ENCODE peak calls at places on chromosomes 2 and 18, in seven cellular contexts. One of them, this sample, is unnamed.

GRCh38 chr18:52486052-52486451 is 146.1 kb downstream of the DCC start:
- DNase-seq in esophagus squamous epithelium: no peak
- DNase-seq in IMR-90: no peak
- DNase-seq in left ventricle myocardium inferior: no peak
- DNase-seq in CD4-positive, alpha-beta memory T cell: no peak
- DNase-seq in small intestine: no peak
- DNase-seq in lung: no peak
- DNase-seq in this sample: no peak

GRCh38 chr18:9069482-9070059 is 32.9 kb upstream of the NDUFV2 start:
- DNase-seq in esophagus squamous epithelium: no peak
- DNase-seq in IMR-90: no peak
- DNase-seq in left ventricle myocardium inferior: no peak
- DNase-seq in CD4-positive, alpha-beta memory T cell: no peak
- DNase-seq in small intestine: no peak
- DNase-seq in lung: no peak
- DNase-seq in this sample: no peak

GRCh38 chr2:209095432-209095831 is 328.4 kb upstream of the MAP2 start:
- DNase-seq in esophagus squamous epithelium: no peak
- DNase-seq in IMR-90: no peak
- DNase-seq in left ventricle myocardium inferior: no peak
- DNase-seq in CD4-positive, alpha-beta memory T cell: no peak
- DNase-seq in small intestine: no peak
- DNase-seq in lung: no peak
- DNase-seq in this sample: no peak

GRCh38 chr2:172412996-172413492 is 14.3 kb upstream of the ITGA6 start:
- DNase-seq in esophagus squamous epithelium: no peak
- DNase-seq in IMR-90: no peak
- DNase-seq in left ventricle myocardium inferior: no peak
- DNase-seq in CD4-positive, alpha-beta memory T cell: no peak
- DNase-seq in small intestine: no peak
- DNase-seq in lung: no peak
- DNase-seq in this sample: no peak

GRCh38 chr2:237165405-237166276 is 80.0 kb downstream of the COPS8 start:
- DNase-seq in esophagus squamous epithelium: no peak
- DNase-seq in IMR-90: peak; percentile 69
- DNase-seq in left ventricle myocardium inferior: no peak
- DNase-seq in CD4-positive, alpha-beta memory T cell: no peak
- DNase-seq in small intestine: peak; percentile 5
- DNase-seq in lung: no peak
- DNase-seq in this sample: peak; percentile 81

GRCh38 chr2:29370581-29371125 is 255.4 kb downstream of the CLIP4 start:
- DNase-seq in esophagus squamous epithelium: no peak
- DNase-seq in IMR-90: no peak
- DNase-seq in left ventricle myocardium inferior: no peak
- DNase-seq in CD4-positive, alpha-beta memory T cell: no peak
- DNase-seq in small intestine: peak; percentile 66
- DNase-seq in lung: no peak
- DNase-seq in this sample: no peak

GRCh38 chr18:25126751-25127150 is 225.2 kb downstream of the ZNF521 start:
- DNase-seq in esophagus squamous epithelium: no peak
- DNase-seq in IMR-90: peak; percentile 50
- DNase-seq in left ventricle myocardium inferior: no peak
- DNase-seq in CD4-positive, alpha-beta memory T cell: no peak
- DNase-seq in small intestine: no peak
- DNase-seq in lung: no peak
- DNase-seq in this sample: no peak

GRCh38 chr2:172251231-172251630 is 148.5 kb upstream of the DLX2 start:
- DNase-seq in esophagus squamous epithelium: no peak
- DNase-seq in IMR-90: peak; percentile 72
- DNase-seq in left ventricle myocardium inferior: no peak
- DNase-seq in CD4-positive, alpha-beta memory T cell: no peak
- DNase-seq in small intestine: no peak
- DNase-seq in lung: no peak
- DNase-seq in this sample: no peak

GRCh38 chr2:209976698-209977385 is 25.6 kb upstream of the RPE start:
- DNase-seq in esophagus squamous epithelium: no peak
- DNase-seq in IMR-90: no peak
- DNase-seq in left ventricle myocardium inferior: no peak
- DNase-seq in CD4-positive, alpha-beta memory T cell: no peak
- DNase-seq in small intestine: no peak
- DNase-seq in lung: no peak
- DNase-seq in this sample: no peak

GRCh38 chr18:34720220-34720619 is 10.1 kb downstream of the DTNA start:
- DNase-seq in esophagus squamous epithelium: no peak
- DNase-seq in IMR-90: no peak
- DNase-seq in left ventricle myocardium inferior: no peak
- DNase-seq in CD4-positive, alpha-beta memory T cell: no peak
- DNase-seq in small intestine: peak; percentile 37
- DNase-seq in lung: no peak
- DNase-seq in this sample: no peak

GRCh38 chr2:232668805-232669444 is 28.2 kb upstream of the GIGYF2 start:
- DNase-seq in esophagus squamous epithelium: no peak
- DNase-seq in IMR-90: no peak
- DNase-seq in left ventricle myocardium inferior: no peak
- DNase-seq in CD4-positive, alpha-beta memory T cell: no peak
- DNase-seq in small intestine: no peak
- DNase-seq in lung: no peak
- DNase-seq in this sample: peak; percentile 74

GRCh38 chr18:36297419-36298112 is at the start of gene FHOD3:
- DNase-seq in esophagus squamous epithelium: no peak
- DNase-seq in IMR-90: peak; percentile 49
- DNase-seq in left ventricle myocardium inferior: peak; percentile 69
- DNase-seq in CD4-positive, alpha-beta memory T cell: no peak
- DNase-seq in small intestine: peak; percentile 14
- DNase-seq in lung: peak; percentile 39
- DNase-seq in this sample: peak; percentile 92

GRCh38 chr18:48931680-48932461 is 18.9 kb downstream of the SMAD7 start:
- DNase-seq in esophagus squamous epithelium: no peak
- DNase-seq in IMR-90: no peak
- DNase-seq in left ventricle myocardium inferior: no peak
- DNase-seq in CD4-positive, alpha-beta memory T cell: peak; percentile 65
- DNase-seq in small intestine: no peak
- DNase-seq in lung: no peak
- DNase-seq in this sample: no peak

GRCh38 chr18:48930926-48931325 is 19.8 kb downstream of the SMAD7 start:
- DNase-seq in esophagus squamous epithelium: no peak
- DNase-seq in IMR-90: no peak
- DNase-seq in left ventricle myocardium inferior: no peak
- DNase-seq in CD4-positive, alpha-beta memory T cell: no peak
- DNase-seq in small intestine: no peak
- DNase-seq in lung: no peak
- DNase-seq in this sample: no peak

GRCh38 chr18:48928787-48929186 is 22.0 kb downstream of the SMAD7 start:
- DNase-seq in esophagus squamous epithelium: peak; percentile 40
- DNase-seq in IMR-90: peak; percentile 42
- DNase-seq in left ventricle myocardium inferior: peak; percentile 68
- DNase-seq in CD4-positive, alpha-beta memory T cell: peak; percentile 89
- DNase-seq in small intestine: peak; percentile 70
- DNase-seq in lung: peak; percentile 69
- DNase-seq in this sample: no peak

GRCh38 chr18:48929212-48929612 is 21.6 kb downstream of the SMAD7 start:
- DNase-seq in esophagus squamous epithelium: no peak
- DNase-seq in IMR-90: peak; percentile 33
- DNase-seq in left ventricle myocardium inferior: no peak
- DNase-seq in CD4-positive, alpha-beta memory T cell: no peak
- DNase-seq in small intestine: no peak
- DNase-seq in lung: no peak
- DNase-seq in this sample: no peak

DNA sequence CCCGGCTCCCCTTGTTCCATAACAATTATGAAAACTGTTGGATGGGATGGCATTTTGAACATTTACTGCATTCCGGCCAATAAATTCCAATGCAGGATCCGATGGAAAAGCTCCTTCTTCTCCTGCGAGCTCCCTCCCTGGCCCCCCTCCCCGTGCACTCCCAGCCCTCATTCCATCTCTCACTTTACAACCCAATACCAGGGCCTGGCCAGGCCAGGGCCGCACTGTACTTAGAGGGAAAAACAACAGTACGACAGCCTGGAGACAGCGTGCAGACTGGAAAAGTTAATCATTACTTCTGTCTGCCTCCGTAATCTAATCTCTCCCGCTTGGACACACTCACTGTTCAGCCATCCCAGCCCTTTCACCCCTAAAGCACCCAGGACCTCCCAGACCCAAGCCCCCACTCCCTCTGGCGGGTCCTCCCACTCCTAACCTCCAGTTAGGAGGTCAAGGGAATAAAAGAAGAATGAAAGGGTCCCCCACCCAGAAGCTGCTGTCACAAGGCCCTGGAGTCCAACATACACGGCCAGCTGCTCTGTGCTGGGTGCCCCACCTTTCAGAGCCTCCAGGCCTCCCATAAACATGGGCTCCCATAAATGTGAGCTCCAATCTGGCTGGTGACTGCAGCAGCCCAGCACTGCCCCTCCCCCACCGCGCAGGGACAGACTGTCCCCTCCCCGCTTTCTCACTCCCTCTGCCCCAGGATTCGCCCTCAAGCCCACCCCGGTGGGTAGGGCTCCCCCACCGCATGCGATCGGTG is 20.6 kb downstream of the SMAD7 start:
- DNase-seq in esophagus squamous epithelium: no peak
- DNase-seq in IMR-90: peak; percentile 81
- DNase-seq in left ventricle myocardium inferior: no peak
- DNase-seq in CD4-positive, alpha-beta memory T cell: peak; percentile 26
- DNase-seq in small intestine: peak; percentile 94
- DNase-seq in lung: no peak
- DNase-seq in this sample: no peak
- H3K4me3 ChIP-seq in esophagus squamous epithelium: no peak overlapping the region
- H3K4me3 ChIP-seq in IMR-90: no peak overlapping the region
- H3K4me3 ChIP-seq in left ventricle myocardium inferior: peak overlapping the region; percentile 37
- H3K4me3 ChIP-seq in CD4-positive, alpha-beta memory T cell: no peak overlapping the region
- H3K4me3 ChIP-seq in small intestine: peak overlapping the region; percentile 16
- H3K4me3 ChIP-seq in lung: no peak overlapping the region
- H3K4me3 ChIP-seq in this sample: peak overlapping the region; percentile 30

GRCh38 chr2:160828076-160828475 is 332.2 kb upstream of the TANK start:
- DNase-seq in esophagus squamous epithelium: no peak
- DNase-seq in IMR-90: no peak
- DNase-seq in left ventricle myocardium inferior: no peak
- DNase-seq in CD4-positive, alpha-beta memory T cell: no peak
- DNase-seq in small intestine: no peak
- DNase-seq in lung: no peak
- DNase-seq in this sample: no peak
- H3K27ac ChIP-seq in esophagus squamous epithelium: no peak overlapping the region
- H3K27ac ChIP-seq in IMR-90: no peak overlapping the region
- H3K27ac ChIP-seq in left ventricle myocardium inferior: no peak overlapping the region
- H3K27ac ChIP-seq in CD4-positive, alpha-beta memory T cell: no peak overlapping the region
- H3K27ac ChIP-seq in small intestine: no peak overlapping the region
- H3K27ac ChIP-seq in lung: no peak overlapping the region
- H3K27ac ChIP-seq in this sample: no peak overlapping the region

GRCh38 chr2:32258242-32258641 is 6.4 kb downstream of the NLRC4 start:
- DNase-seq in esophagus squamous epithelium: no peak
- DNase-seq in IMR-90: no peak
- DNase-seq in left ventricle myocardium inferior: no peak
- DNase-seq in CD4-positive, alpha-beta memory T cell: no peak
- DNase-seq in small intestine: no peak
- DNase-seq in lung: no peak
- DNase-seq in this sample: no peak

GRCh38 chr2:32264422-32265149 is at the start of gene NLRC4:
- DNase-seq in esophagus squamous epithelium: no peak
- DNase-seq in IMR-90: no peak
- DNase-seq in left ventricle myocardium inferior: no peak
- DNase-seq in CD4-positive, alpha-beta memory T cell: no peak
- DNase-seq in small intestine: no peak
- DNase-seq in lung: no peak
- DNase-seq in this sample: no peak

GRCh38 chr2:32262105-32262504 is 2.6 kb downstream of the NLRC4 start:
- DNase-seq in esophagus squamous epithelium: no peak
- DNase-seq in IMR-90: no peak
- DNase-seq in left ventricle myocardium inferior: no peak
- DNase-seq in CD4-positive, alpha-beta memory T cell: no peak
- DNase-seq in small intestine: no peak
- DNase-seq in lung: no peak
- DNase-seq in this sample: no peak
- H3K4me3 ChIP-seq in esophagus squamous epithelium: no peak overlapping the region
- H3K4me3 ChIP-seq in IMR-90: no peak overlapping the region
- H3K4me3 ChIP-seq in left ventricle myocardium inferior: no peak overlapping the region
- H3K4me3 ChIP-seq in CD4-positive, alpha-beta memory T cell: no peak overlapping the region
- H3K4me3 ChIP-seq in small intestine: no peak overlapping the region
- H3K4me3 ChIP-seq in lung: no peak overlapping the region
- H3K4me3 ChIP-seq in this sample: no peak overlapping the region

GRCh38 chr2:3445891-3446290 is 66.4 kb downstream of the TRAPPC12 start:
- DNase-seq in esophagus squamous epithelium: no peak
- DNase-seq in IMR-90: no peak
- DNase-seq in left ventricle myocardium inferior: no peak
- DNase-seq in CD4-positive, alpha-beta memory T cell: no peak
- DNase-seq in small intestine: no peak
- DNase-seq in lung: peak; percentile 26
- DNase-seq in this sample: no peak

GRCh38 chr2:3449936-3450335 is 69.4 kb downstream of the ADI1 start:
- DNase-seq in esophagus squamous epithelium: no peak
- DNase-seq in IMR-90: no peak
- DNase-seq in left ventricle myocardium inferior: no peak
- DNase-seq in CD4-positive, alpha-beta memory T cell: no peak
- DNase-seq in small intestine: no peak
- DNase-seq in lung: no peak
- DNase-seq in this sample: peak; percentile 20

GRCh38 chr2:3446381-3446780 is 66.9 kb downstream of the TRAPPC12 start:
- DNase-seq in esophagus squamous epithelium: no peak
- DNase-seq in IMR-90: no peak
- DNase-seq in left ventricle myocardium inferior: no peak
- DNase-seq in CD4-positive, alpha-beta memory T cell: no peak
- DNase-seq in small intestine: no peak
- DNase-seq in lung: peak; percentile 18
- DNase-seq in this sample: peak; percentile 39

GRCh38 chr2:3449106-3449505 is 69.6 kb downstream of the TRAPPC12 start:
- DNase-seq in esophagus squamous epithelium: no peak
- DNase-seq in IMR-90: no peak
- DNase-seq in left ventricle myocardium inferior: no peak
- DNase-seq in CD4-positive, alpha-beta memory T cell: no peak
- DNase-seq in small intestine: no peak
- DNase-seq in lung: peak; percentile 21
- DNase-seq in this sample: peak; percentile 12

GRCh38 chr2:3447789-3448317 is 68.4 kb downstream of the TRAPPC12 start:
- DNase-seq in esophagus squamous epithelium: no peak
- DNase-seq in IMR-90: no peak
- DNase-seq in left ventricle myocardium inferior: no peak
- DNase-seq in CD4-positive, alpha-beta memory T cell: no peak
- DNase-seq in small intestine: no peak
- DNase-seq in lung: peak; percentile 24
- DNase-seq in this sample: peak; percentile 35
- H3K27ac ChIP-seq in esophagus squamous epithelium: no peak overlapping the region
- H3K27ac ChIP-seq in IMR-90: no peak overlapping the region
- H3K27ac ChIP-seq in left ventricle myocardium inferior: peak overlapping the region; percentile 47
- H3K27ac ChIP-seq in CD4-positive, alpha-beta memory T cell: no peak overlapping the region
- H3K27ac ChIP-seq in small intestine: no peak overlapping the region
- H3K27ac ChIP-seq in lung: no peak overlapping the region
- H3K27ac ChIP-seq in this sample: no peak overlapping the region

This sample was measured in endodermal cell.